ENCODE peak calls at places on chromosome 16, in five cellular contexts. One of them, this sample, is unnamed.

GRCh38 chr16:80526418-80527061 is 14.3 kb upstream of the DYNLRB2 start:
- DNase-seq in mesendoderm: peak; percentile 73
- DNase-seq in H1: no peak
- DNase-seq in H9: peak; percentile 55
- DNase-seq in IMR-90: peak; percentile 55
- DNase-seq in this sample: peak; percentile 58

GRCh38 chr16:14263769-14264168 is 192.7 kb downstream of the MRTFB start:
- DNase-seq in mesendoderm: no peak
- DNase-seq in H9: no peak
- DNase-seq in IMR-90: no peak
- DNase-seq in H1: no peak
- DNase-seq in this sample: no peak

GRCh38 chr16:67993207-67994036 is 5.9 kb downstream of the DPEP2 start:
- DNase-seq in H1: no peak
- DNase-seq in H9: peak; percentile 85
- DNase-seq in IMR-90: peak; percentile 47
- DNase-seq in mesendoderm: peak; percentile 74
- DNase-seq in this sample: peak; percentile 66

GRCh38 chr16:4915226-4915761 is 21.7 kb downstream of the PPL start:
- DNase-seq in IMR-90: peak; percentile 96
- DNase-seq in mesendoderm: no peak
- DNase-seq in H9: no peak
- DNase-seq in H1: no peak
- DNase-seq in this sample: peak; percentile 77

GRCh38 chr16:81645303-81645702 is 133.8 kb upstream of the PLCG2 start:
- DNase-seq in IMR-90: peak; percentile 85
- DNase-seq in H1: no peak
- DNase-seq in mesendoderm: peak; percentile 85
- DNase-seq in H9: peak; percentile 51
- DNase-seq in this sample: peak; percentile 95

GRCh38 chr16:47143677-47144558 is at the start of gene NETO2:
- DNase-seq in H1: no peak
- DNase-seq in IMR-90: peak; percentile 56
- DNase-seq in H9: peak; percentile 75
- DNase-seq in mesendoderm: peak; percentile 82
- DNase-seq in this sample: peak; percentile 66

GRCh38 chr16:77916111-77916510 is 106.2 kb upstream of the CLEC3A start:
- DNase-seq in mesendoderm: no peak
- DNase-seq in H1: no peak
- DNase-seq in IMR-90: no peak
- DNase-seq in H9: no peak
- DNase-seq in this sample: no peak

GRCh38 chr16:4591191-4591590 is 23.5 kb downstream of the UBALD1 start:
- DNase-seq in mesendoderm: no peak
- DNase-seq in H1: no peak
- DNase-seq in H9: no peak
- DNase-seq in IMR-90: no peak
- DNase-seq in this sample: no peak

GRCh38 chr16:70790815-70791214 is 10.1 kb downstream of the VAC14 start:
- DNase-seq in H9: peak; percentile 16
- DNase-seq in H1: no peak
- DNase-seq in mesendoderm: no peak
- DNase-seq in IMR-90: no peak
- DNase-seq in this sample: no peak

GRCh38 chr16:68286153-68287074 is 22.1 kb downstream of the SLC7A6 start:
- DNase-seq in H1: no peak
- DNase-seq in mesendoderm: no peak
- DNase-seq in H9: no peak
- DNase-seq in IMR-90: no peak
- DNase-seq in this sample: no peak

GRCh38 chr16:81908466-81909230 is 102.6 kb downstream of the SDR42E1 start:
- DNase-seq in IMR-90: no peak
- DNase-seq in H1: no peak
- DNase-seq in H9: no peak
- DNase-seq in mesendoderm: no peak
- DNase-seq in this sample: no peak

GRCh38 chr16:66207864-66208226 is 158.6 kb upstream of the CDH5 start:
- DNase-seq in mesendoderm: no peak
- DNase-seq in H9: no peak
- DNase-seq in H1: no peak
- DNase-seq in IMR-90: no peak
- DNase-seq in this sample: no peak

DNA sequence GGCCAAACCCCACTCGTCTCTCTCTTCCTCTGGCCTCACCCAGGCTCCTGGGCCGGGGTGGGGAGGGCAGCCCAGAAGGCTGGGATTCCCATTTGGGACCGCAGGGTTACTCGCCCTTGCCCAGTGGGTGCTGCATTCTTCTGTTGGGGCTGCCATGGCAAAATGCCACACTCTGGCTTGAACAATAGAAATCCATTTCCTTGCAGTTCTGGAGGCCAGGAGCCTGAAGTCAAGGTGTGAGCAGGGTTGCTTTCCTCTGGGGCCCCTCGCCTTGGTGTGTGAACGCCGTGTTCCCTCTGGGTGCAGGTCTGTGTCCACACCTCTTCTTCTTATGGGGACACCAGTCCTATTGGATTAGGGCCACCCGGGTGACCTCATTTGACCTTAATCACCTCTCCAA is 105.8 kb upstream of the GSE1 start:
- DNase-seq in IMR-90: no peak
- DNase-seq in mesendoderm: no peak
- DNase-seq in H1: no peak
- DNase-seq in H9: no peak
- DNase-seq in this sample: no peak
- H2AK5ac ChIP-seq in IMR-90: no peak overlapping the region
- H2AK5ac ChIP-seq in mesendoderm: no peak overlapping the region
- H2AK5ac ChIP-seq in H1: no peak overlapping the region
- H2AK5ac ChIP-seq in H9: no peak overlapping the region
- H2AK5ac ChIP-seq in this sample: no peak overlapping the region

DNA sequence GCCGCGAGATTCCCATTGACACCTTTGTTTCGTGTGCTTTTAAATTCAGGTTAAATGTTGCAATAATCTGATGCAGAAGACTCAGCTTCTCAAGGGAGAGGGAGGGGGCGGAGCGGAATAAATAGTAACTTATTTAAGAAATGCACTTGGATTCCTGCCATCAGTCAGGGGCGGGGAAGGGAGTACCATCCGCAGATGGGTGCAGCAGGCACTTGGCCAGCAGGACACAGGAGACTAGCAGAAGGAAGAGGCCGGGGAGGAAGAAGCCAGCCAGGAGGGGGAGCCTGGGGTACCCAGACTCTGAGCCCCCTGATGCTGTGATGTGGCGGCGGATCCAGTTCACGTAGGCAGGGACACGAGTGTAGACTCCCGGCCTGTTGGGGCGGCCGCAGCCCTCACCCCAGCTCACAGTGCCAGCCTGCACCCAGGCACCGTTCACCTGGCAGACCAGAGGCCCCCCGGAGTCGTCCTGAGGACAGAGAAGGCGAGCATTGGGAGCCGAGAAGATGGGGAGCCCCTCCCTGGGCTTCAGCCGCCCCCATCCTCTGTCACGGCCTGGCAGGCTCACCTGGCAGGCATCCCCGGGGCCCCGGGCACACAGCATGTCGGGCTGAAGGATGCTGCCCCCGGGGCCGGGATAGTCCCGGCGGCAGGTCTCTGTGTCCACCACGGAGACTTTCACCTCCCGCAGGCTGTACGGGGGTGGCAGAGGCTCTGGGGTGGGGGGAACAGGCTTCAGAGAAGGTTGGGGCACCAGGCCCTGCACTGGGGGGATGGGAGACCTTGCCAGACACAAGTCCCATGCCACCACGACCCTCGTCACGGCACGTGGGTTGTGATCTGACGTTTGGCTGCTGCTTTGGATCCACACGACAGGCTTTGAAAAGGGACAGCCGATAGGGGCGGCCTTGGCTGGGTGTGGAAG is 3.2 kb downstream of the TPSG1 start:
- DNase-seq in IMR-90: no peak
- DNase-seq in H9: no peak
- DNase-seq in mesendoderm: no peak
- DNase-seq in H1: no peak
- DNase-seq in this sample: no peak
- H2BK5ac ChIP-seq in IMR-90: no peak overlapping the region
- H2BK5ac ChIP-seq in H9: no peak overlapping the region
- H2BK5ac ChIP-seq in mesendoderm: no peak overlapping the region
- H2BK5ac ChIP-seq in H1: no peak overlapping the region
- H2BK5ac ChIP-seq in this sample: no peak overlapping the region

DNA sequence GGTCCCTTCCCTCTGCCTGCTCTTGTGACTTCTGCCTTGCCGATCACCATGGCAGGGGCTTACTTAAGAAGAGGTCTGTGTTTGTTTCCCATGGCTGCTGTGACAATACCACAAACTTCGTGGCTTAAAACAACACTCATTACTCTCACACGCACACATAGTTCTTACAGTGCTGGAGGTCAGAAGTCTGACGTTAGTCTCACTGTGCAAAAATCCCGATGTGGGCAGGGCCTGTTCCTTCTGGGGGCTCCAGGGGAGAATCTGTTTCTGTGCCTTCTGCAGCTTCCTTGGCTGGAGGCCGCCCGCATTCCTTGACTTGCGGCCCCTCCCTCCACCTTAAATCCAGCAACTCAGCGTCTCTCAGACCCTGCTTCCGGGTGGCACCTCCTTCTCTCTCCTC is 249.2 kb upstream of the GSE1 start:
- DNase-seq in H9: no peak
- DNase-seq in IMR-90: no peak
- DNase-seq in H1: no peak
- DNase-seq in mesendoderm: no peak
- DNase-seq in this sample: peak; percentile 100
- H3K79me1 ChIP-seq in H9: no peaks in the 10 kb centered on the region
- H3K79me1 ChIP-seq in IMR-90: peaks cover 45% of the 10 kb centered on the region
- H3K79me1 ChIP-seq in H1: peaks cover 2% of the 10 kb centered on the region
- H3K79me1 ChIP-seq in mesendoderm: peaks cover 1% of the 10 kb centered on the region
- H3K79me1 ChIP-seq in this sample: peaks cover 17% of the 10 kb centered on the region

DNA sequence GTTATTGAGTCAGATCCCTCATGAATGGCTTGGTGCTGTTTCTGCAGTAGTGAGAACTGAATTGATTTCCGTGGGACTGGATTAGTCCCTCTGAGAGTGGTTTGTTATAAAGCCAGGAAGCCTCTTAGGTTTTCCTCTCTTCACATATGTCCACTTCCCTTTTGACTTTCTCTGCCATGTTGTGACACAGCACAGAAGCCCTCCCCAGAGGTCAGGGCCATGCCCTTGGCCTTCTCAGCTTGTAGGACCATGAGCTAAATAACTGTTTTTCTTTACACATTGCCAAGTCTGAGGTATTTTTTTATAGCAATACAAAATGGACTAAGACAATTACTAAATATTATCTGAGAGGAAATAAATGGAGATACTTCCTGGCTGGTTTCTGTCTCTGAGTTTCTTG is 10.3 kb upstream of the HAPSTR1 start:
- DNase-seq in mesendoderm: no peak
- DNase-seq in H9: no peak
- DNase-seq in H1: no peak
- DNase-seq in IMR-90: peak; percentile 33
- DNase-seq in this sample: no peak
- H2AK5ac ChIP-seq in mesendoderm: no peak overlapping the region
- H2AK5ac ChIP-seq in H9: no peak overlapping the region
- H2AK5ac ChIP-seq in H1: no peak overlapping the region
- H2AK5ac ChIP-seq in IMR-90: no peak overlapping the region
- H2AK5ac ChIP-seq in this sample: no peak overlapping the region

DNA sequence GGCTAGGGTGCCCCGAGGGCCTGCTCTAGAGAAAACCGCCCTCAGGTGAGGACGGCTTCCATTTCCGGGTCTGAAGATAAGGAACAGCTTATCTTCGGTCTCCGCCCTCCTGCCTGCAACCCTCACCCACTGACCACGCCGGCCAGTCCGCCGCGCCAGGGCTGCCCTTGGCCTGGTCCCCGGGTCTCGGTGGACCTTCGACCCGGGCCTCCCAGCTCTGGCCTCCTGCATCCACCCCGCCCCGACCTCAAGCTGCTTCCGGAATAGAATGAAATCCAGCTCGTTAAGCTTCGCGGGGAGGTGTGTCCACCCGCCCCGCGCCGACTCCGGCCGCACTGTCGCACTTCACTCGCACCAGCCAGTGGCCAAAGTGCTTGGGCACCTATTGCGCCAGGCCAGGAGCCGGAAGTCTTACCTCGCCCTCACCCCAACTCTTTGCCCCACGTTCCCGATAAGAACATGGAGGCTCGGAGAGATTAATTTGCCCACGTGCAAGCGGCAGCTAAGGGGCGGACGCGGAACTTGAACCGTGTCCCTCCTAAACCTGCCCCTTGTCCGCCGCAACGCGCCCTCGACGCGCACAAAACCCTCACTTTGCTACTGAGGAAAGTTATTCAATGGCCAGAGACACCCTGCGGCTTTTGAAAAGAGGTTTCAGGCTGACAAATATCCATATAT is 742 bp upstream of the MMP15 start:
- DNase-seq in H1: no peak
- DNase-seq in IMR-90: no peak
- DNase-seq in mesendoderm: peak; percentile 84
- DNase-seq in H9: peak; percentile 76
- DNase-seq in this sample: peak; percentile 33
- H2BK5ac ChIP-seq in H1: peak overlapping the region; percentile 87
- H2BK5ac ChIP-seq in IMR-90: no peak overlapping the region
- H2BK5ac ChIP-seq in mesendoderm: peak overlapping the region; percentile 94
- H2BK5ac ChIP-seq in H9: no peak overlapping the region
- H2BK5ac ChIP-seq in this sample: no peak overlapping the region